ENCODE peak calls at places on chromosomes 7 and 10, in four cellular contexts. K is CD4-positive, CD25-positive, alpha-beta regulatory T cell; P is A549; X is hepatocyte. O is an unnamed sample.

GRCh38 chr10:95214369-95214768 is 20.3 kb downstream of the ACSM6 start:
- DNase-seq in K (no peak), P (no peak), X (no peak), O (no peak)

GRCh38 chr10:11403116-11403515 is 208.3 kb downstream of the USP6NL start:
- DNase-seq in K (peak), P (no peak), X (no peak), O (no peak)

GRCh38 chr7:81333004-81333403 is 414.2 kb upstream of the SEMA3C start:
- DNase-seq in K (no peak), P (no peak), X (no peak), O (no peak)

GRCh38 chr10:94288361-94289116 is 74.2 kb downstream of the NOC3L start:
- DNase-seq in K (no peak), P (no peak), X (no peak), O (no peak)

GRCh38 chr10:97851341-97852001 is 1.8 kb downstream of the GOLGA7B start:
- DNase-seq in K (no peak), P (no peak), X (no peak), O (no peak)

GRCh38 chr10:137031-137430 is 1.8 kb downstream of the ZMYND11 start:
- DNase-seq in K (peak), P (peak), X (peak), O (no peak)

GRCh38 chr7:105932835-105933477 is 30.1 kb upstream of the CDHR3 start:
- DNase-seq in K (no peak), P (no peak), X (no peak), O (peak)

GRCh38 chr10:119483001-119483400 is 59.5 kb downstream of the RGS10 start:
- DNase-seq in K (no peak), P (no peak), X (no peak), O (no peak)

GRCh38 chr7:32937344-32938174 is 19.7 kb upstream of the FKBP9 start:
- DNase-seq in K (no peak), P (peak), X (peak), O (peak)

GRCh38 chr7:21128418-21128817 is 299.5 kb upstream of the SP4 start:
- DNase-seq in K (no peak), P (no peak), X (peak), O (no peak)

GRCh38 chr10:52351911-52352310 is 37.8 kb downstream of the DKK1 start:
- DNase-seq in K (no peak), P (no peak), X (no peak), O (no peak)

GRCh38 chr7:140304071-140304799 is 94.1 kb downstream of the SLC37A3 start:
- DNase-seq in K (peak), P (peak), X (no peak), O (no peak)

GRCh38 chr10:22894714-22895113 is 33.1 kb upstream of the ARMC3 start:
- DNase-seq in K (no peak), P (no peak), X (peak), O (peak)

GRCh38 chr10:4546500-4546899 is 279.5 kb upstream of the AKR1E2 start:
- DNase-seq in K (no peak), P (no peak), X (peak), O (no peak)

GRCh38 chr7:127678947-127679346 is 27.0 kb downstream of the SND1 start:
- DNase-seq in K (no peak), P (no peak), X (no peak), O (no peak)

GRCh38 chr7:1312098-1313070 is 79.7 kb downstream of the UNCX start:
- DNase-seq in K (no peak), P (peak), X (no peak), O (no peak)

GRCh38 chr10:24174014-24174413 is 34.9 kb upstream of the KIAA1217 start:
- DNase-seq in K (no peak), P (no peak), X (no peak), O (no peak)

GRCh38 chr7:603152-603941 is 83.7 kb upstream of the PDGFA start:
- DNase-seq in K (peak), P (no peak), X (no peak), O (no peak)

GRCh38 chr7:20064181-20064970 is 152.8 kb downstream of the MACC1 start:
- DNase-seq in K (no peak), P (no peak), X (no peak), O (no peak)

GRCh38 chr7:159026271-159027047 is 118.2 kb downstream of the VIPR2 start:
- DNase-seq in K (no peak), P (no peak), X (peak), O (peak)

GRCh38 chr10:99758241-99758891 is 24.1 kb upstream of the ABCC2 start:
- DNase-seq in K (no peak), P (no peak), X (no peak), O (no peak)

GRCh38 chr7:35691827-35692307 is 3.1 kb downstream of the HERPUD2 start:
- DNase-seq in K (peak), P (peak), X (peak), O (no peak)

GRCh38 chr10:22030421-22030820 is 26.9 kb upstream of the DNAJC1 start:
- DNase-seq in K (no peak), P (no peak), X (no peak), O (no peak)

GRCh38 chr7:157645539-157645938 is 308.7 kb downstream of the DNAJB6 start:
- DNase-seq in K (no peak), P (no peak), X (no peak), O (no peak)

GRCh38 chr7:151777913-151778670 is 98.8 kb downstream of the PRKAG2 start:
- DNase-seq in K (no peak), P (no peak), X (no peak), O (no peak)

GRCh38 chr7:3270362-3270761 is 30.7 kb upstream of the SDK1 start:
- DNase-seq in K (no peak), P (no peak), X (no peak), O (no peak)

GRCh38 chr7:122988333-122988732 is 7.2 kb downstream of the TAS2R16 start:
- DNase-seq in K (no peak), P (no peak), X (no peak), O (no peak)

GRCh38 chr7:82110146-82110823 is 333.3 kb downstream of the CACNA2D1 start:
- DNase-seq in K (no peak), P (no peak), X (no peak), O (no peak)

GRCh38 chr7:18505870-18506460 is 10.4 kb downstream of the HDAC9 start:
- DNase-seq in K (no peak), P (no peak), X (peak), O (no peak)

GRCh38 chr10:122648599-122649428 is 50.8 kb downstream of the C10orf120 start:
- DNase-seq in K (no peak), P (peak), X (peak), O (peak)

GRCh38 chr7:37448057-37448636 is 517 bp downstream of the ELMO1 start:
- DNase-seq in K (peak), P (no peak), X (no peak), O (no peak)

GRCh38 chr10:15166325-15166724 is 2.2 kb downstream of the NMT2 start:
- DNase-seq in K (no peak), P (no peak), X (no peak), O (no peak)
- H3K4me3 ChIP-seq in K (peak), P (no peak), X (no peak), O (peak)

GRCh38 chr7:23298141-23298851 is 843 bp upstream of the MALSU1 start:
- DNase-seq in K (no peak), P (peak), X (no peak), O (no peak)

GRCh38 chr7:23298885-23299769 is at the start of gene MALSU1:
- DNase-seq in K (peak), P (peak), X (peak), O (peak)

GRCh38 chr7:23294549-23295400 is 4.4 kb upstream of the MALSU1 start:
- DNase-seq in K (no peak), P (no peak), X (no peak), O (no peak)

GRCh38 chr7:23295401-23295697 is 3.8 kb upstream of the MALSU1 start:
- DNase-seq in K (no peak), P (no peak), X (no peak), O (no peak)

DNA sequence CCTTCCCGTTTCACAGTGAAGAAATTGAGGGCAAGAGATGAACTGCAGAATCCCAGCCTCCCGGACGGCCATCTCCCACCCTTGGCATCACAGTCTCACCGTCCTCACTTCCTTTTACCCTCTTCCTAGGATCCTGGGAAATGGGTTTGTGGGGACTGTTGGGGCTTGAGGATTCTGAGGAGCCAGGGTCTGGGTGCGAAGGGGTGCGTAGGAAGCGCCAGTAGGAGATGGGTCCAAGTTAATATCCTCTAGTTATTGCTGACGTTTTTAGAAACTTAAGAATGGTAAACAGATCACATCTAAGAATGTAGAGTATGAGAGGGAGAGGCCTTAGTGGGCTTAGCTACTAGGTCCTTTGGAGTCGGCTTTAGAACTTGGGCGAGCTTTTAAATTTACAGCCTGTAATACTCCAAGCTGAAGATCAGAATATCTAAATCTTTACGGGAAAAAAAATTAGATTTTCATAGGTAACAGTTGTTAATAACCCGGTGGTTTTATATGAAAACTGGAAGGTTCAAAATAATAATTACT is 696 bp downstream of the MALSU1 start:
- DNase-seq in K (no peak), P (no peak), X (no peak), O (no peak)
- H3K27ac ChIP-seq in K (peak), P (peak), X (peak), O (peak)

GRCh38 chr7:90595801-90596683 is at the start of gene CDK14:
- DNase-seq in K (peak), P (peak), X (peak), O (peak)

GRCh38 chr7:90595341-90595800 is 750 bp upstream of the CDK14 start:
- DNase-seq in K (no peak), P (no peak), X (no peak), O (no peak)

GRCh38 chr7:90593205-90593604 is 2.9 kb upstream of the CDK14 start:
- DNase-seq in K (no peak), P (no peak), X (no peak), O (no peak)

GRCh38 chr7:90596745-90597526 is 815 bp downstream of the CDK14 start:
- DNase-seq in K (no peak), P (no peak), X (peak), O (no peak)

GRCh38 chr7:90594791-90595317 is 1.3 kb upstream of the CDK14 start:
- DNase-seq in K (no peak), P (no peak), X (peak), O (peak)
- H3K4me3 ChIP-seq in K (no peak), P (no peak), X (peak), O (peak)

GRCh38 chr10:75512534-75512933 is 81.1 kb downstream of the LRMDA start:
- DNase-seq in K (no peak), P (no peak), X (peak), O (no peak)
- H3K27ac ChIP-seq in K (no peak), P (no peak), X (peak), O (no peak)

GRCh38 chr7:7568553-7568952 is 1.9 kb downstream of the MIOS start:
- DNase-seq in K (no peak), P (no peak), X (no peak), O (no peak)
- H3K4me3 ChIP-seq in K (peak), P (peak), X (no peak), O (peak)

DNA sequence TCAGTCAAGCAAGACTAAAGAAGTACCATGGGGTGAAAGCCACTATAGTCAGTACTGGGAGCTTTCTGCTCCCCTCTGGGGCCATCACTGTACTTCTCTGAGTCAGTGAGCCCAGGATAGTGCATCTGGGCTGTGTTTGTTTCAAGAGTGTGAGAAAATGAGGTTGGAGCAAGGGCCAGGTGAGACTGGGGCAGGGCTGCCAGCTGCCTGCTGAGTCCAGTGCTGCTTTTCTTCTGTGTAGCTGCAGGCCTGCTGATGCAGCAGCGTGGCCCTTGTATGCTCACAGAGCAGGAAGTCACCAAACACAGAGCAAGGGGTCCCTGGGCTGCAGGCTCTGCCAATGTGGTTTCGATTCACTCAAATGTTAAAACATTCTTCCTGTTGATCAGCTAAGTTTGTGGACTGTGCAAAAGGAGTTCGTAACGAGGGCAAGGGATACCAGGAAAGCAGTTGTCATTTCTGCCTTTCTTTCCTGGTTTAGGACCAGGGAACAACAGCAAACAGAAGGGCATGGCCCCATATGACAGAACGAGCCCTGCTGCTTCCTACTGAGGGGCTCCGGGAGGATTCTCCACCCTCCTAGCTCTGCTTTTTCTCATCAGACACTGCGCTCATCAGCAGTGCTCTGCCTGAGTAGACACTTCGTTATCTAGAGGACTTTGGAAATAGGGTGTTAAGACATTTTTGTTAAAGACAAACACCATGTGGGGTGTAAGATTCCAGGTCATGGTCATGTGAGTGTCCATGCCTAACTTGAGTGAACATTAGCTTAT is 65.5 kb upstream of the TNS3 start:
- DNase-seq in K (no peak), P (no peak), X (no peak), O (no peak)
- H3K27ac ChIP-seq in K (no peak), P (peak), X (peak), O (no peak)

DNA sequence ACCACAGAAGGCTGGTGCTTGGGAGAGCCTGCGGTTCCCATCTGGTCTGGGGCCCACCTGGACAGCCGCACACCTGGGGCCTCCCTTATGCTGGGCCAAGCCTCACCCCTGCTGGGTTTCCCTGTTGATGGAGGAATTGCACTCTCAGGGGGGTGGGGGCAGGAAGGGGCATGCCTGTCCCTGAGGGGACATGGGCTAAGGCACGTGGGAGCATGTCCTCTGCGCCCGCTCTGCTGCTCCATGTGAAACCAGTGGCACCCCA is 43.4 kb downstream of the OAT start:
- DNase-seq in K (no peak), P (no peak), X (no peak), O (no peak)
- H3K4me3 ChIP-seq in K (no peak), P (no peak), X (no peak), O (no peak)

GRCh38 chr7:78346824-78347223 is 548.3 kb downstream of the PHTF2 start:
- DNase-seq in K (no peak), P (no peak), X (no peak), O (no peak)

GRCh38 chr7:78350926-78351325 is 552.4 kb downstream of the PHTF2 start:
- DNase-seq in K (no peak), P (no peak), X (no peak), O (no peak)

GRCh38 chr7:78345979-78346378 is 547.4 kb downstream of the PHTF2 start:
- DNase-seq in K (no peak), P (no peak), X (peak), O (no peak)

GRCh38 chr7:78345293-78345692 is 546.7 kb downstream of the PHTF2 start:
- DNase-seq in K (no peak), P (no peak), X (no peak), O (no peak)
- H3K27ac ChIP-seq in K (no peak), P (no peak), X (no peak), O (no peak)

GRCh38 chr10:124106241-124106905 is 13.0 kb upstream of the CHST15 start:
- DNase-seq in K (no peak), P (peak), X (peak), O (peak)
- H3K4me3 ChIP-seq in K (no peak), P (no peak), X (no peak), O (no peak)

O was measured in right cardiac atrium.